ENCODE peak calls at places on chromosomes 13 and 19, in five cellular contexts. Z is spleen, N is A549, Q is ovary, V is sigmoid colon. J is an unnamed sample.

GRCh38 chr13:101930331-101930730 is 471.5 kb downstream of the FGF14 start:
- DNase-seq in Z (no peak), N (no peak), Q (no peak), V (no peak), J (no peak)

GRCh38 chr19:51461723-51462161 is 3.5 kb upstream of the SIGLEC8 start:
- DNase-seq in Z (peak), N (no peak), Q (no peak), V (peak), J (no peak)

GRCh38 chr19:31145909-31146453 is 203.3 kb downstream of the TSHZ3 start:
- DNase-seq in Z (no peak), N (no peak), Q (no peak), V (no peak), J (no peak)

GRCh38 chr19:45729774-45730388 is 815 bp downstream of the FBXO46 start:
- DNase-seq in Z (no peak), N (no peak), Q (no peak), V (no peak), J (no peak)

GRCh38 chr19:1360818-1361461 is 22.8 kb upstream of the NDUFS7 start:
- DNase-seq in Z (no peak), N (no peak), Q (peak), V (peak), J (peak)

GRCh38 chr13:107847406-107847805 is 367.9 kb downstream of the LIG4 start:
- DNase-seq in Z (no peak), N (no peak), Q (no peak), V (no peak), J (no peak)

GRCh38 chr19:919157-920050 is 2.3 kb downstream of the KISS1R start:
- DNase-seq in Z (peak), N (no peak), Q (no peak), V (no peak), J (no peak)

GRCh38 chr13:106882222-106882621 is 314.3 kb upstream of the ARGLU1 start:
- DNase-seq in Z (no peak), N (no peak), Q (no peak), V (no peak), J (no peak)

GRCh38 chr13:40549500-40550094 is 116.8 kb downstream of the FOXO1 start:
- DNase-seq in Z (no peak), N (no peak), Q (no peak), V (peak), J (no peak)

GRCh38 chr13:42487221-42487620 is 86.7 kb upstream of the TNFSF11 start:
- DNase-seq in Z (no peak), N (no peak), Q (no peak), V (no peak), J (no peak)

GRCh38 chr13:34542321-34542720 is 399.7 kb upstream of the NBEA start:
- DNase-seq in Z (no peak), N (no peak), Q (no peak), V (no peak), J (no peak)

GRCh38 chr13:48567521-48568331 is 34.8 kb upstream of the RCBTB2 start:
- DNase-seq in Z (no peak), N (no peak), Q (peak), V (no peak), J (no peak)

GRCh38 chr13:60647547-60647946 is 250.5 kb downstream of the TDRD3 start:
- DNase-seq in Z (no peak), N (no peak), Q (no peak), V (no peak), J (no peak)

GRCh38 chr13:73056054-73056962 is 2.5 kb upstream of the KLF5 start:
- DNase-seq in Z (no peak), N (peak), Q (no peak), V (no peak), J (peak)

GRCh38 chr19:4099054-4099764 is 24.7 kb downstream of the MAP2K2 start:
- DNase-seq in Z (no peak), N (no peak), Q (no peak), V (no peak), J (no peak)

GRCh38 chr13:27619711-27620376 is 485 bp downstream of the LNX2 start:
- DNase-seq in Z (peak), N (peak), Q (no peak), V (peak), J (no peak)

GRCh38 chr13:111036665-111037064 is 78.4 kb upstream of the ARHGEF7 start:
- DNase-seq in Z (no peak), N (no peak), Q (no peak), V (no peak), J (no peak)

GRCh38 chr13:96810104-96810503 is 184.2 kb downstream of the OXGR1 start:
- DNase-seq in Z (no peak), N (no peak), Q (no peak), V (no peak), J (no peak)

GRCh38 chr13:97268772-97269171 is 46.6 kb downstream of the MBNL2 start:
- DNase-seq in Z (no peak), N (no peak), Q (no peak), V (no peak), J (no peak)

GRCh38 chr19:53254451-53255341 is at the start of gene ZNF677:
- DNase-seq in Z (peak), N (no peak), Q (peak), V (peak), J (peak)

GRCh38 chr19:1468274-1469199 is 10.5 kb downstream of the C19orf25 start:
- DNase-seq in Z (no peak), N (peak), Q (no peak), V (no peak), J (no peak)

GRCh38 chr19:47047931-47048399 is 459 bp downstream of the TMEM160 start:
- DNase-seq in Z (peak), N (peak), Q (peak), V (peak), J (peak)
- TF ChIP-seq POLR2A in Z (no peak), N (peak), Q (no peak), V (no peak), J (peak)

DNA sequence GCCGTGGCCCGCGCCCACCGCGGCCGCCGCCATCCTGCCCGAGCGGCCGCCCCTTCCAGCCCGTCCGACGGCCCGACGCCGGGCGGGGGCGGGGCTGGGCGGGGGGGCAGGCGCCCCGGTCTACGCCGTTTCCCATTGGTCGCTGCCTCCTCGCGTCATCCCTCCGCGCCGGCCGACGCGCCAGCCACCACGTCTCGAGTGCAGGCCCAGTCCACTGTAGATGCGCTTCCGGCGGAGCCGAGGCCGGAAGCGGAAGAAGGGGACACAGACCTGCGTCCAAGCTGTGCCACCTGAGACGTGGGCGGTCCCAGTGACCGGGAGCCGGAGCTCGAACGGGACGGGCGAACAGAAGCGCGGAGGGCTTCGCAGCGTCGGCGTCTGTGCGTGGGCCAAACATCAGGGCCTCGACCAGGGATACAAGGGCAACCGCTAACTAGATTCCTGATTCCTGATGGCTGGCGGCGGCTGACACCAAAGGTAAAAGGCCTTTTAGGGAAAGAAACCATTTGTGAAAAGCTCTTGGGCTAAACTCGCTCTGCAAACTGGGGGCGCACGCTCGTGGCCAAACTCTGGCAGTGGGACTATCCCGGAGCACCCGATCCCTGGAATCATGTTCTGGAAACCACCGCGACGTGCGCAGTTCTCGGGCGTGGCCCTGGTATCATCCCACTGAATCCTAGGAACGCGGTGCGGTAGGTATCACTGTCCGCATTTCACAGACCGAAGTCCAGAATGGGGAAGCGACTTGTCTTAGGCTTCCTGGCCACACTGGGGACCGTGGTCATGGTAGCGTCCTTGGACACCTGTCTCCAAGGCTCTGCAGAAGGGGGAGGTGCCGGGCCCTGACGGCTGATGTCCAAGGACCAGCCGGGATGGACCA is at the start of gene SLC35E1:
- DNase-seq in Z (peak), N (peak), Q (peak), V (peak), J (peak)
- TF ChIP-seq POLR2A in Z (peak), N (peak), Q (peak), V (peak), J (peak)

DNA sequence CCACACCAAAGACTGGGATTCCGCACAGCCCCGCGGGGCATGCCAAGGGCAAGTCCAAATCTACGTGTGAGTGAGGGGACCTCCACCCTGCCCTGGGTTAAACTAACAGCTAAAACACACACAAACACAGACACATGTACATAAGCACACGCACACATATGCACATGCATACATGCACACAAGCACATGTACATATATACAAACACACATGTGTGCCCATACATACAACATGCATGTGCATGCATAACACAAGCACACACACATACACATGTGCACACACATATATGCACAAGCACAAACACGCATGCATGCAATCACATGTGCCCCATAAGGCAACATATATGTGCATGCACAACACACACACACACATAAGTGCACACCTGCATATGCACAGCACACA is 136.7 kb downstream of the SOX1 start:
- DNase-seq in Z (no peak), N (no peak), Q (no peak), V (no peak), J (no peak)
- TF ChIP-seq POLR2A in Z (no peak), N (no peak), Q (no peak), V (no peak), J (no peak)

GRCh38 chr19:14019100-14019499 is 8.8 kb upstream of the RLN3 start:
- DNase-seq in Z (no peak), N (no peak), Q (no peak), V (no peak), J (no peak)

GRCh38 chr19:14027856-14028450 is at the start of gene RLN3:
- DNase-seq in Z (no peak), N (no peak), Q (no peak), V (no peak), J (no peak)

GRCh38 chr19:14022469-14022868 is 5.5 kb upstream of the RLN3 start:
- DNase-seq in Z (no peak), N (no peak), Q (no peak), V (no peak), J (no peak)

GRCh38 chr19:14021474-14021873 is 6.5 kb upstream of the RLN3 start:
- DNase-seq in Z (no peak), N (no peak), Q (no peak), V (no peak), J (no peak)

DNA sequence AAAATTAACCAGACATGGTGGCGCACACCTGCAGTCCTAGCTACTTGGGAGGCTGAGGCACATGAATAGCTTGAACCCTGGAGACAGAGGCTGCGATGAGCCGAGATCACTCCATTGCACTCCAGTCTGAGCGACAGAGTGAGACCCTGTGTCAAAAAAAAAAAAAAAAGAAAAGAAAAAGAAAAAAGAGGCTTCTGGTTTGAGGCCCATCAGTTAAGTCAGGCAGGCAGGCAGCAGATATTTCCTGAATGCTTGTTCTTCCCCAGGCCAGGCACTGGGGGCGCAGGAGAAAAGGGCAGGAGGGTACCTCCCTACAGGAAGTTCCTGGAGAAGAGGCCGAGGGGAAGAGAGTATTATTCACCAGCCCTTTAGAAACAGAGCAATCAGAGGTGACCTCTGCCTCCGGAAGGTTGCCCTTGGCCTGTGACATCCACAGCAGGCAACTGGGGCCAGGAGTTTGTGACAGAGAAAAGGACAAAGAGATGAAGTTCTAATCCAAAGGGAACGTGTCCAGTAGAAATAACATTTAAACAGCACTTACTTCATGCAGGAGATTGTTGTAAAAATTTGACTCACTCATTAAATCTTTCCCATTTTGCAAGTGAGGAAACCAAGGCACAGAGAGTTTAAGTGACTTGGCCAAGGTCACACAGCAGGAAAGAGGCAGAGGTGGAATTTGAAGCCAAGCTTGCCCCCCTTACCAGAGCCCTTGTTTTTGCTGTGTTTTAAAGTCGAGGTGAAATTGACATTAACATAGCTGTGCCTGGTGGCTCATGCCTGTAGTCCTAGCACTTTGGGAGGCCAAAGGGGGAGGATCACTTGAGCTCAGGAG is 4.3 kb upstream of the RLN3 start:
- DNase-seq in Z (peak), N (peak), Q (no peak), V (no peak), J (peak)
- TF ChIP-seq POLR2A in Z (no peak), N (no peak), Q (no peak), V (no peak), J (no peak)

GRCh38 chr13:76965759-76966421 is 17.6 kb downstream of the ACOD1 start:
- DNase-seq in Z (no peak), N (no peak), Q (peak), V (peak), J (no peak)

GRCh38 chr13:76967031-76967430 is 18.7 kb downstream of the ACOD1 start:
- DNase-seq in Z (no peak), N (no peak), Q (no peak), V (no peak), J (no peak)

GRCh38 chr13:76969488-76970365 is 21.4 kb downstream of the ACOD1 start:
- DNase-seq in Z (no peak), N (no peak), Q (no peak), V (no peak), J (no peak)

GRCh38 chr13:76971215-76971614 is 20.7 kb upstream of the CLN5 start:
- DNase-seq in Z (no peak), N (no peak), Q (no peak), V (no peak), J (no peak)

GRCh38 chr13:76968041-76968440 is 19.7 kb downstream of the ACOD1 start:
- DNase-seq in Z (no peak), N (no peak), Q (no peak), V (no peak), J (no peak)
- TF ChIP-seq POLR2A in Z (no peak), N (no peak), Q (no peak), V (no peak), J (no peak)

GRCh38 chr19:10604460-10604980 is 17.4 kb upstream of the AP1M2 start:
- DNase-seq in Z (peak), N (no peak), Q (no peak), V (no peak), J (no peak)

GRCh38 chr19:10603084-10603872 is 16.2 kb upstream of the AP1M2 start:
- DNase-seq in Z (peak), N (no peak), Q (no peak), V (peak), J (no peak)

GRCh38 chr19:10603873-10604459 is 16.9 kb upstream of the AP1M2 start:
- DNase-seq in Z (no peak), N (no peak), Q (no peak), V (no peak), J (no peak)

GRCh38 chr19:10601999-10602329 is 14.9 kb upstream of the AP1M2 start:
- DNase-seq in Z (no peak), N (no peak), Q (no peak), V (no peak), J (no peak)

GRCh38 chr19:10602330-10603083 is 15.4 kb upstream of the AP1M2 start:
- DNase-seq in Z (peak), N (peak), Q (peak), V (peak), J (peak)
- TF ChIP-seq POLR2A in Z (no peak), N (no peak), Q (peak), V (no peak), J (peak)

GRCh38 chr13:49932066-49932465 is 4.1 kb downstream of the SPRYD7 start:
- DNase-seq in Z (no peak), N (no peak), Q (no peak), V (no peak), J (no peak)
- TF ChIP-seq POLR2A in Z (no peak), N (no peak), Q (no peak), V (no peak), J (no peak)

DNA sequence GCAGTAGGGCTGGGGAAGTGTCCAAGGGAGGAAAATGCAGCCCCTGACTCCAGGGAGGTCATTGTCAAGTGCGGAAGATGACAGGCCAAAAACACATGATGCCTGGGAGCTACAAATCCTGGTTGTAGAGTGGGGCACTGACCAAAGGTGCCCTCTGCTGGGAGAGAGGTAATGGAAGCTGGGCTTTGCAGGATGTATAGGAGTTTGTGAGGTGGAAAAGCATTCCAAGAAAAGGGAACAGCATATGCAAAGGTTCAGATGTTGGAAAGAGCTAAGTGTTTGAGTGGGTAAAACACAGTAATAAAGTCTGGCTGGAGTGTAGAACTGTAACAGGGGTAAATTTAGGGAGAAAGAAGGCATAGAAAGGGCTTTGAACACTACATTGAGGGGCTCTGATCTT is 46.9 kb upstream of the PTPRS start:
- DNase-seq in Z (no peak), N (no peak), Q (no peak), V (no peak), J (no peak)
- TF ChIP-seq POLR2A in Z (no peak), N (no peak), Q (no peak), V (no peak), J (no peak)